ENCODE peak calls at places on chromosome 3, in eight cellular contexts. H, W, L, P, F, S, I and R are unnamed samples.

GRCh38 chr3:4417449-4417848 is 49.6 kb downstream of the SUMF1 start:
- DNase-seq in F (no peak), S (no peak), L (no peak), W (no peak), H (peak; percentile 58), I (no peak), P (no peak), R (no peak)

GRCh38 chr3:24263069-24263668 is 231.5 kb downstream of the THRB start:
- DNase-seq in H (no peak), S (no peak), F (no peak), W (no peak), I (no peak), P (no peak), L (no peak), R (no peak)

GRCh38 chr3:141116791-141117190 is 65.6 kb downstream of the SPSB4 start:
- DNase-seq in S (no peak), W (no peak), L (no peak), H (no peak), P (no peak), F (no peak), I (no peak), R (no peak)

GRCh38 chr3:51637941-51638471 is 33.0 kb upstream of the TEX264 start:
- DNase-seq in W (no peak), I (no peak), P (no peak), S (peak; percentile 59), H (peak; percentile 77), F (no peak), L (peak; percentile 89), R (no peak)

GRCh38 chr3:67601385-67601784 is 53.0 kb downstream of the SUCLG2 start:
- DNase-seq in I (no peak), P (no peak), F (no peak), W (no peak), L (no peak), H (no peak), S (no peak), R (no peak)

GRCh38 chr3:55746808-55747413 is 259.8 kb upstream of the WNT5A start:
- DNase-seq in P (no peak), S (no peak), W (no peak), F (no peak), I (no peak), H (peak; percentile 22), L (no peak), R (no peak)

GRCh38 chr3:16028604-16029003 is 145.9 kb upstream of the GALNT15 start:
- DNase-seq in F (no peak), P (no peak), L (no peak), I (no peak), S (no peak), W (no peak), H (peak; percentile 62), R (no peak)

GRCh38 chr3:99625237-99625622 is 13.2 kb upstream of the COL8A1 start:
- DNase-seq in P (no peak), W (no peak), S (no peak), F (no peak), H (no peak), L (peak; percentile 63), I (no peak), R (no peak)

GRCh38 chr3:127685708-127686511 is 13.2 kb downstream of the ABTB1 start:
- DNase-seq in F (no peak), S (no peak), W (no peak), I (no peak), H (peak; percentile 43), L (peak; percentile 45), P (no peak), R (no peak)

GRCh38 chr3:72068621-72069020 is 283.7 kb upstream of the PROK2 start:
- DNase-seq in H (no peak), P (no peak), I (no peak), S (no peak), F (no peak), L (no peak), W (no peak), R (no peak)

GRCh38 chr3:14461748-14462324 is 59.4 kb downstream of the SLC6A6 start:
- DNase-seq in I (peak; percentile 78), L (peak; percentile 87), W (peak; percentile 74), P (no peak), F (no peak), H (peak; percentile 45), S (no peak), R (peak; percentile 71)

GRCh38 chr3:23991236-23992050 is 46.4 kb downstream of the NR1D2 start:
- DNase-seq in I (no peak), P (no peak), L (no peak), S (no peak), W (no peak), F (no peak), H (no peak), R (no peak)

DNA sequence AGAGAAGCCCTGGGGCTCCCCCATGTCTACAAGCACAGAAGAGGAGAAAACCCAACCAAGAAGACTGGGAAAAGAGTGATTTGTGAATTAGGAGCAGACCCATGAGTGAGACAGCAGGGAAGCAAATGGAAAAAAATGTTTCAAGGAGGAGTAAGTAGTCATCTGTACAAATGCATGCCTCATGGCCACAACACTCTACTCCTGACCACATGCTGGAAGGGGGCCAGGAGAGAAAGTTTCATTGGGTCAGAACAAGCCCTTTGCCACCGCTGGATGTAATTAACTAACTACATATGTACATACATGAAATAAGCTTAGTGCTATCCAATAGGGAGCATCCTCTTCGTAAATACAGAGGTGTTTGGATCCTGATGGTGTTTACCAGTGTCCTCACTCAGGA is 27.3 kb downstream of the CLRN1 start:
- DNase-seq in W (no peak), P (no peak), I (no peak), S (no peak), H (peak; percentile 36), F (no peak), L (no peak), R (no peak)
- TF ChIP-seq CTCF in W (no peak), P (no peak), I (no peak), S (no peak), H (no peak), F (no peak), L (no peak), R (no peak)

DNA sequence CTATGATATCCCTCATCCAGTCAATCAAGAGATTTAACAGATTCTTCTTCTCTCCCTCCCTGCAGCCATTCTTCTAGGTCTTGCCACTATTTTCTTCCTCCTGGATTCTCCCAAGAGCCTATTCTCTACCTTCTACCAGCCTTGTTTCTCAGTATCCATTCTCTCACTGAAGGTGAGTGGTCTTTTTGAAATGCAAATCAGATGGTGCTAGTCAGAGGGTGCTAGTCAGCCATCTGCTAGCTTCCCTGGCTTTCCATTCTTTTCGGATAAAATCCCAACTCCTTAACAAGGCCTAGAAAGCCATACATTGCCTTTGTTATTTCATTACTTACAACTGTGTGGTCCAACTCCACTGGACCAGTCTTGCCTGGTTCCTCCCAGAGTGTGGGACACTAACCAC is 734.3 kb upstream of the CFAP20DC start:
- DNase-seq in I (no peak), S (no peak), W (no peak), F (no peak), P (no peak), H (no peak), L (no peak), R (no peak)
- TF ChIP-seq CTCF in I (no peak), S (no peak), W (no peak), F (no peak), P (no peak), H (no peak), L (no peak), R (no peak)

DNA sequence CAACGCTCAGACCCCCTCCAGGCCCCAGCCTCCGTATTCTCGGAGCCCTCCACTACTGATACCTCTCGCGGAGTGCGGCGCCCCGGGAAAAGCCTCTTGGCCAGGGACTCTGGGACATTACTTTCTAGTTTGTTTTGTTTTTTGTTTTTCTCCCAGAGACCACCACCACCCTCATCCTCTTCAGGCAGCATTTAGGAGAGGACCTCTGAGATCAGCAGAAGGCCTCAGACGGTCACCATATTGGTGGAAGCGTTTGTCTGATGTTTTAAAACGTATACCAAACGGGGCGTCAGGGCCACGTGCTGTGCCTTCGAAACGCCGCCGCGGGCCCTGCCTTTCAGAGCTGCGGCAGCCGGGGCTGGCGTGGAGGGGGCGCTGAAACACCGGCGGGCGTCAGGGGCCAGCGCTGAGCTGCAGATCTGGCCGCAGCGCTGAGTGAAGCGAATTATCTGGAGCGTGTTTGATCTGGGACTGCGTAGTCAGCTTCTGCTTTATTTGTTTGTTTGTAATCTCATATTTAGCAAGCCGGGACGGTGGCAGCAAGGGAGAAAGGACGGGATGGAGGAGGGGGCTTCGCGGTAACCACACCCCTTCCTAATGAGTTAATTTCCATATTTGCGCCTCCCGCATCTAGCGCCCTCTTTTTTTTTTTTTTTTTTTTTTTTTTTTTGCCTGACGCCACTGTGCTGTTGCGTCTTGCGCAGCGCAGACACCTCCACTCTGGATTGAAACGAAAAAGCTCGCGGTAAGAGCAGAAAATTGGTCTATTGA is 14.8 kb downstream of the SOX2 start:
- DNase-seq in I (no peak), L (peak; percentile 89), H (peak; percentile 29), W (no peak), P (no peak), F (no peak), S (no peak), R (no peak)
- TF ChIP-seq CTCF in I (no peak), L (peak; percentile 72), H (peak; percentile 31), W (no peak), P (no peak), F (peak; percentile 48), S (no peak), R (peak; percentile 52)

GRCh38 chr3:65919841-65920240 is 118.9 kb downstream of the MAGI1 start:
- DNase-seq in S (no peak), I (no peak), P (no peak), H (no peak), W (no peak), L (no peak), F (no peak), R (no peak)

GRCh38 chr3:65915477-65915876 is 123.2 kb downstream of the MAGI1 start:
- DNase-seq in P (no peak), S (no peak), L (no peak), H (no peak), F (no peak), I (no peak), W (no peak), R (no peak)

GRCh38 chr3:65912647-65913046 is 126.1 kb downstream of the MAGI1 start:
- DNase-seq in S (no peak), H (no peak), P (no peak), F (no peak), W (no peak), I (no peak), L (no peak), R (no peak)

GRCh38 chr3:65914032-65914739 is 124.5 kb downstream of the MAGI1 start:
- DNase-seq in P (no peak), L (no peak), F (no peak), I (no peak), S (no peak), W (no peak), H (no peak), R (no peak)

DNA sequence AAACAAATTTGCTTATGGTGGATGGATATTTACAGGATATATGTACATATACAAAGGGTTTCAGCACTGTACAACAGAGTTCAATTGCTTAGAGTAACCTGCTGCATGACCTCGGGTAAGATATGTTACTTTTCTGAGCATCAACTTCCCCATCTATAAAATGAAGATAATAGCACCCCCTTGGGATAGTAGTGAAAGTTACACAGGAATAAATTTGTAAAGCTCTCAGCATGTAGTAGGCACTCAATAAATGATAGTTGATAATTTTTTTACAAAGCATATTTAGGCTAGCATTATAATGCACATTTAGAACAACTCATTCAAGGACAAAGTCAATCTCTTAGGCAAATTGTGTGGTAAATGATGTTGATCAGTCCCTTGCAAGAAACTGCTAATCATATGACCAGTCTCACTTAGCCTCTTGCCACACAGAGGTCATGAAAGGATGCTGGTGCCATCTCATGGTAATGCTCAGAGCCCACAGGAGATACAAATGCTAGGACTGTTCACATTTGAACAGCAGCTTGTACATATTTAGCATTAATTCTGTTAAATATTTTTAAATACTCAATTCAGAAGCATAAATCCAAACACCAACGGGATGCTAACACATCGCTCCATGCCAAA is 123.9 kb downstream of the MAGI1 start:
- DNase-seq in S (no peak), W (no peak), L (no peak), I (no peak), F (no peak), P (no peak), H (peak; percentile 10), R (no peak)
- TF ChIP-seq CTCF in S (no peak), W (peak; percentile 23), L (peak; percentile 27), I (no peak), F (no peak), P (peak; percentile 16), H (peak; percentile 3), R (peak; percentile 56)